ENCODE peak calls at places on chromosomes 16 and 17, in nine cellular contexts. One of them, this sample, is unnamed.

GRCh38 chr16:86371083-86371803 is 139.1 kb upstream of the FOXF1 start:
- DNase-seq in dorsolateral prefrontal cortex: no peak
- DNase-seq in fibroblast of lung: no peak
- DNase-seq in GM12865: no peak
- DNase-seq in fibroblast of the aortic adventitia: no peak
- DNase-seq in tibial nerve: no peak
- DNase-seq in mucosa of descending colon: no peak
- DNase-seq in epithelial cell of esophagus: no peak
- DNase-seq in astrocyte of the spinal cord: no peak
- DNase-seq in this sample: no peak

GRCh38 chr17:34378664-34379101 is 15.7 kb upstream of the CCL1 start:
- DNase-seq in dorsolateral prefrontal cortex: no peak
- DNase-seq in fibroblast of lung: no peak
- DNase-seq in GM12865: peak
- DNase-seq in fibroblast of the aortic adventitia: peak
- DNase-seq in tibial nerve: no peak
- DNase-seq in mucosa of descending colon: no peak
- DNase-seq in epithelial cell of esophagus: no peak
- DNase-seq in astrocyte of the spinal cord: no peak
- DNase-seq in this sample: no peak

GRCh38 chr17:75822119-75822799 is 21.9 kb downstream of the UNC13D start:
- DNase-seq in dorsolateral prefrontal cortex: no peak
- DNase-seq in fibroblast of lung: no peak
- DNase-seq in GM12865: no peak
- DNase-seq in fibroblast of the aortic adventitia: no peak
- DNase-seq in tibial nerve: no peak
- DNase-seq in mucosa of descending colon: peak
- DNase-seq in epithelial cell of esophagus: no peak
- DNase-seq in astrocyte of the spinal cord: no peak
- DNase-seq in this sample: no peak

GRCh38 chr17:57708401-57708800 is 36.7 kb downstream of the CCDC182 start:
- DNase-seq in dorsolateral prefrontal cortex: no peak
- DNase-seq in fibroblast of lung: no peak
- DNase-seq in GM12865: no peak
- DNase-seq in fibroblast of the aortic adventitia: no peak
- DNase-seq in tibial nerve: no peak
- DNase-seq in mucosa of descending colon: no peak
- DNase-seq in epithelial cell of esophagus: no peak
- DNase-seq in astrocyte of the spinal cord: no peak
- DNase-seq in this sample: no peak

GRCh38 chr17:78313735-78314648 is 45.9 kb downstream of the SOCS3 start:
- DNase-seq in dorsolateral prefrontal cortex: no peak
- DNase-seq in fibroblast of lung: peak
- DNase-seq in GM12865: peak
- DNase-seq in fibroblast of the aortic adventitia: peak
- DNase-seq in tibial nerve: no peak
- DNase-seq in mucosa of descending colon: peak
- DNase-seq in epithelial cell of esophagus: peak
- DNase-seq in astrocyte of the spinal cord: peak
- DNase-seq in this sample: no peak

GRCh38 chr16:23092801-23093117 is 56.5 kb downstream of the USP31 start:
- DNase-seq in dorsolateral prefrontal cortex: no peak
- DNase-seq in fibroblast of lung: no peak
- DNase-seq in GM12865: no peak
- DNase-seq in fibroblast of the aortic adventitia: no peak
- DNase-seq in tibial nerve: no peak
- DNase-seq in mucosa of descending colon: no peak
- DNase-seq in epithelial cell of esophagus: no peak
- DNase-seq in astrocyte of the spinal cord: no peak
- DNase-seq in this sample: no peak

GRCh38 chr17:81927145-81927652 is 336 bp downstream of the MAFG start:
- DNase-seq in dorsolateral prefrontal cortex: no peak
- DNase-seq in fibroblast of lung: no peak
- DNase-seq in GM12865: no peak
- DNase-seq in fibroblast of the aortic adventitia: no peak
- DNase-seq in tibial nerve: no peak
- DNase-seq in mucosa of descending colon: no peak
- DNase-seq in epithelial cell of esophagus: no peak
- DNase-seq in astrocyte of the spinal cord: no peak
- DNase-seq in this sample: no peak

GRCh38 chr17:2904135-2904534 is 107.9 kb downstream of the RAP1GAP2 start:
- DNase-seq in dorsolateral prefrontal cortex: peak
- DNase-seq in fibroblast of lung: peak
- DNase-seq in GM12865: no peak
- DNase-seq in fibroblast of the aortic adventitia: no peak
- DNase-seq in tibial nerve: no peak
- DNase-seq in mucosa of descending colon: no peak
- DNase-seq in epithelial cell of esophagus: no peak
- DNase-seq in astrocyte of the spinal cord: peak
- DNase-seq in this sample: no peak

GRCh38 chr16:25707982-25708583 is 16.3 kb downstream of the HS3ST4 start:
- DNase-seq in dorsolateral prefrontal cortex: no peak
- DNase-seq in fibroblast of lung: no peak
- DNase-seq in GM12865: peak
- DNase-seq in fibroblast of the aortic adventitia: peak
- DNase-seq in tibial nerve: no peak
- DNase-seq in mucosa of descending colon: no peak
- DNase-seq in epithelial cell of esophagus: peak
- DNase-seq in astrocyte of the spinal cord: no peak
- DNase-seq in this sample: no peak

GRCh38 chr17:40097931-40098845 is 2.2 kb downstream of the NR1D1 start:
- DNase-seq in dorsolateral prefrontal cortex: no peak
- DNase-seq in fibroblast of lung: peak
- DNase-seq in GM12865: peak
- DNase-seq in fibroblast of the aortic adventitia: peak
- DNase-seq in tibial nerve: peak
- DNase-seq in mucosa of descending colon: peak
- DNase-seq in epithelial cell of esophagus: peak
- DNase-seq in astrocyte of the spinal cord: no peak
- DNase-seq in this sample: no peak

GRCh38 chr16:62077998-62078397 is 41.8 kb upstream of the CDH8 start:
- DNase-seq in dorsolateral prefrontal cortex: no peak
- DNase-seq in fibroblast of lung: no peak
- DNase-seq in GM12865: peak
- DNase-seq in fibroblast of the aortic adventitia: no peak
- DNase-seq in tibial nerve: no peak
- DNase-seq in mucosa of descending colon: no peak
- DNase-seq in epithelial cell of esophagus: peak
- DNase-seq in astrocyte of the spinal cord: no peak
- DNase-seq in this sample: no peak

GRCh38 chr16:68396481-68396880 is 51.8 kb downstream of the SMPD3 start:
- DNase-seq in dorsolateral prefrontal cortex: no peak
- DNase-seq in fibroblast of lung: peak
- DNase-seq in GM12865: peak
- DNase-seq in fibroblast of the aortic adventitia: peak
- DNase-seq in tibial nerve: no peak
- DNase-seq in mucosa of descending colon: peak
- DNase-seq in epithelial cell of esophagus: peak
- DNase-seq in astrocyte of the spinal cord: peak
- DNase-seq in this sample: no peak

GRCh38 chr16:46859719-46860152 is 24.4 kb upstream of the GPT2 start:
- DNase-seq in dorsolateral prefrontal cortex: no peak
- DNase-seq in fibroblast of lung: peak
- DNase-seq in GM12865: no peak
- DNase-seq in fibroblast of the aortic adventitia: peak
- DNase-seq in tibial nerve: no peak
- DNase-seq in mucosa of descending colon: no peak
- DNase-seq in epithelial cell of esophagus: peak
- DNase-seq in astrocyte of the spinal cord: peak
- DNase-seq in this sample: no peak

GRCh38 chr17:46851029-46851741 is at the start of gene WNT9B:
- DNase-seq in dorsolateral prefrontal cortex: no peak
- DNase-seq in fibroblast of lung: peak
- DNase-seq in GM12865: no peak
- DNase-seq in fibroblast of the aortic adventitia: no peak
- DNase-seq in tibial nerve: no peak
- DNase-seq in mucosa of descending colon: peak
- DNase-seq in epithelial cell of esophagus: peak
- DNase-seq in astrocyte of the spinal cord: no peak
- DNase-seq in this sample: no peak

GRCh38 chr17:46857600-46857999 is 6.2 kb downstream of the WNT9B start:
- DNase-seq in dorsolateral prefrontal cortex: no peak
- DNase-seq in fibroblast of lung: no peak
- DNase-seq in GM12865: no peak
- DNase-seq in fibroblast of the aortic adventitia: no peak
- DNase-seq in tibial nerve: no peak
- DNase-seq in mucosa of descending colon: no peak
- DNase-seq in epithelial cell of esophagus: no peak
- DNase-seq in astrocyte of the spinal cord: no peak
- DNase-seq in this sample: no peak

GRCh38 chr17:46853896-46854444 is 2.6 kb downstream of the WNT9B start:
- DNase-seq in dorsolateral prefrontal cortex: no peak
- DNase-seq in fibroblast of lung: peak
- DNase-seq in GM12865: no peak
- DNase-seq in fibroblast of the aortic adventitia: no peak
- DNase-seq in tibial nerve: no peak
- DNase-seq in mucosa of descending colon: no peak
- DNase-seq in epithelial cell of esophagus: peak
- DNase-seq in astrocyte of the spinal cord: no peak
- DNase-seq in this sample: no peak

GRCh38 chr17:46854515-46854914 is 3.1 kb downstream of the WNT9B start:
- DNase-seq in dorsolateral prefrontal cortex: no peak
- DNase-seq in fibroblast of lung: no peak
- DNase-seq in GM12865: no peak
- DNase-seq in fibroblast of the aortic adventitia: no peak
- DNase-seq in tibial nerve: no peak
- DNase-seq in mucosa of descending colon: no peak
- DNase-seq in epithelial cell of esophagus: no peak
- DNase-seq in astrocyte of the spinal cord: no peak
- DNase-seq in this sample: no peak

DNA sequence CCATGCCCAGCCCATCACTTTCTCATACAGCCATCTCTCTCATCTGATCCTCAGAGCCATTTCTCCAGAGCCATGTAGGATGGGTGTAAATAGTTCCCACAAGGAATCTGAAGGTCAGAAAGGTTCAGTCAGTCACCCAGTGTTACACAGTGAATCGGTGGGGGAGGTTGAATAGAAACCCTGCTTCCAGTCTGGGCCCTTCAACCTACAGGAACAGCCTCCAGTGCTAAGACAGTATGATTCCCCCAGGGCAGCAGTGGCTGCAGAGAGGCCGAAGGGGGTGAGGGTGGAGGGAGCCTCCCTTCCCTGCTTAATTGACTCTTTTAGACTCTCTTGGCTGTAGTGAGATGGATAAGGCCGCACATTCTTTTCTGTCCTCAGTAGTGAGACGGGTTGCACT is 3.6 kb downstream of the WNT9B start:
- DNase-seq in dorsolateral prefrontal cortex: no peak
- DNase-seq in fibroblast of lung: no peak
- DNase-seq in GM12865: no peak
- DNase-seq in fibroblast of the aortic adventitia: no peak
- DNase-seq in tibial nerve: no peak
- DNase-seq in mucosa of descending colon: no peak
- DNase-seq in epithelial cell of esophagus: no peak
- DNase-seq in astrocyte of the spinal cord: no peak
- DNase-seq in this sample: no peak
- TF ChIP-seq CTCF in dorsolateral prefrontal cortex: no peak
- TF ChIP-seq CTCF in fibroblast of lung: no peak
- TF ChIP-seq CTCF in GM12865: no peak
- TF ChIP-seq CTCF in fibroblast of the aortic adventitia: no peak
- TF ChIP-seq CTCF in tibial nerve: no peak
- TF ChIP-seq CTCF in mucosa of descending colon: no peak
- TF ChIP-seq CTCF in epithelial cell of esophagus: no peak
- TF ChIP-seq CTCF in astrocyte of the spinal cord: no peak
- TF ChIP-seq CTCF in this sample: no peak

DNA sequence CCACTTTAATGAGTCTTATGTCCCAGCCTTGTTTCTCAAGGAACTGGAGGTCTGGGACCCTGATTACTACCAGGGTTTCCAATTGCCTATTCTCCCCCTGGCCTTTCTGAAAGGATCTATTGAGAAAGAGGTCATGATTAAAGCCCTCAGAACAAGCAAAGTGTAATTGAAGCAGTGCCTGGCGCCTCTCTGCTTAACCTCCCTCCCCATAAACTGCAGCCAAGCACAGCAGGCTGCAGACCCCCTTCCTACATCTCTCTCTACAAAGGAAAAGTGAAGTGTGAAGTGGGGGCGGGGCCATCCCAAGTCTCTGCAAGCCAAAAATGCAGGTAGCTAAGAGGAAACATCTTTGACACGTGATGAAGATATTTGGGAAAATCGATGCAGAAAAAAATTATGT is 159.8 kb upstream of the CDH11 start:
- DNase-seq in dorsolateral prefrontal cortex: no peak
- DNase-seq in fibroblast of lung: no peak
- DNase-seq in GM12865: no peak
- DNase-seq in fibroblast of the aortic adventitia: no peak
- DNase-seq in tibial nerve: no peak
- DNase-seq in mucosa of descending colon: no peak
- DNase-seq in epithelial cell of esophagus: no peak
- DNase-seq in astrocyte of the spinal cord: no peak
- DNase-seq in this sample: no peak
- H3K4me3 ChIP-seq in dorsolateral prefrontal cortex: no peak
- H3K4me3 ChIP-seq in fibroblast of lung: no peak
- H3K4me3 ChIP-seq in GM12865: no peak
- H3K4me3 ChIP-seq in fibroblast of the aortic adventitia: no peak
- H3K4me3 ChIP-seq in tibial nerve: no peak
- H3K4me3 ChIP-seq in mucosa of descending colon: no peak
- H3K4me3 ChIP-seq in epithelial cell of esophagus: no peak
- H3K4me3 ChIP-seq in astrocyte of the spinal cord: no peak
- H3K4me3 ChIP-seq in this sample: no peak

DNA sequence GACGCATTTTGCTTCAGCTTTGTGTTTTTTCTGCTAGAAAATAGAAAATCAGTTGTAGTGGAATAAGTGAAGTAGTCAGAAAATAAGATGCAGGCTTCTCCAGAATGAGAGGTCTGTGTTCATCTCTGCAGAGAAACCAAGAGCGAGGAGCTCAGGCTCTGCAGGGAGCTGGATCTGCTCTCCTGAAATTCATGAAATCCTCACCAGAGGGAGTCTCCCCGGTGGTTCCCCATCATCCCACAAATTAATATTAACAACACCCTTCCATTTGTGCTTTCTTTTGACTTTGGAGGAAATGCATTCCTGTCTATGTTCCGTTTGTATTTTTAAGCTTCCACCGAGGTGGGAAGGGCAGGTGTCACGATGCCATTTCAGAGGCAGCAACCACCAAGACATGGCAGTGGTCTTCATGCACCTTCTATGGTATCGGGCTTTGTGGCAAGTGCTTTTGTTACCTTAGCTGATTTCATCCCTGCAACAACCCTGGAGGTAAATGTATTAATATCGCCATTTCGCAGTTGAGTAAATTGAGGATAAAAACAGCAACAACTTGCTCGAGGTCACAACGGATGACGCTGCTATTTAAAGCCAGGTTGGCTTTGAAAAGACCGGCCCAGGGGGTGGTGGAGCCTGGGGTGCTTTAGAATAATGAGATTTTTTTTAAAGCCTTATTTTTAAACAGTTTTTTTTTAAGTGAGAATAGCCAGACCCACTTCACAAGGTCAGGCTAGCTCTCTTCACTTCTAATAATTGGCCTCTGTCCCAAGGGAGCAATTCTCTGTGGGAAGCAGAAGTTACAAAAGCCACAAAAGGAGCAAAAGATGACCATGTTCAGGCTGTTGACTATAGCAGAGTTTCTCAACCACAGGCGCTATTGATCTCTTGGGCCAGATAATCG is 367.6 kb upstream of the ERCC4 start:
- DNase-seq in dorsolateral prefrontal cortex: no peak
- DNase-seq in fibroblast of lung: no peak
- DNase-seq in GM12865: peak
- DNase-seq in fibroblast of the aortic adventitia: no peak
- DNase-seq in tibial nerve: no peak
- DNase-seq in mucosa of descending colon: no peak
- DNase-seq in epithelial cell of esophagus: no peak
- DNase-seq in astrocyte of the spinal cord: no peak
- DNase-seq in this sample: no peak
- TF ChIP-seq CTCF in dorsolateral prefrontal cortex: no peak
- TF ChIP-seq CTCF in fibroblast of lung: no peak
- TF ChIP-seq CTCF in GM12865: no peak
- TF ChIP-seq CTCF in fibroblast of the aortic adventitia: no peak
- TF ChIP-seq CTCF in tibial nerve: no peak
- TF ChIP-seq CTCF in mucosa of descending colon: no peak
- TF ChIP-seq CTCF in epithelial cell of esophagus: no peak
- TF ChIP-seq CTCF in astrocyte of the spinal cord: no peak
- TF ChIP-seq CTCF in this sample: no peak

GRCh38 chr17:44353656-44354331 is 8.7 kb downstream of the GRN start:
- DNase-seq in dorsolateral prefrontal cortex: no peak
- DNase-seq in fibroblast of lung: no peak
- DNase-seq in GM12865: no peak
- DNase-seq in fibroblast of the aortic adventitia: no peak
- DNase-seq in tibial nerve: no peak
- DNase-seq in mucosa of descending colon: peak
- DNase-seq in epithelial cell of esophagus: no peak
- DNase-seq in astrocyte of the spinal cord: no peak
- DNase-seq in this sample: no peak
- H3K4me3 ChIP-seq in dorsolateral prefrontal cortex: peak
- H3K4me3 ChIP-seq in fibroblast of lung: no peak
- H3K4me3 ChIP-seq in GM12865: peak
- H3K4me3 ChIP-seq in fibroblast of the aortic adventitia: peak
- H3K4me3 ChIP-seq in tibial nerve: no peak
- H3K4me3 ChIP-seq in mucosa of descending colon: no peak
- H3K4me3 ChIP-seq in epithelial cell of esophagus: peak
- H3K4me3 ChIP-seq in astrocyte of the spinal cord: no peak
- H3K4me3 ChIP-seq in this sample: no peak

This sample was measured in astrocyte of the cerebellum.